ENCODE peak calls at places on chromosomes 12 and 14, in four cellular contexts. One of them, this sample, is unnamed.

GRCh38 chr14:67650694-67651093 is 23.7 kb downstream of the VTI1B start:
- DNase-seq in K562: no peak
- DNase-seq in HEK293T: no peak
- DNase-seq in GM12878: no peak
- DNase-seq in this sample: no peak

GRCh38 chr14:26389646-26390508 is 208.0 kb downstream of the NOVA1 start:
- DNase-seq in K562: no peak
- DNase-seq in GM12878: no peak
- DNase-seq in HEK293T: peak
- DNase-seq in this sample: no peak

GRCh38 chr12:5432011-5432400 is at the start of gene NTF3:
- DNase-seq in HEK293T: peak
- DNase-seq in K562: no peak
- DNase-seq in GM12878: no peak
- DNase-seq in this sample: no peak

GRCh38 chr14:34997762-34998161 is 15.0 kb downstream of the SRP54 start:
- DNase-seq in GM12878: no peak
- DNase-seq in HEK293T: no peak
- DNase-seq in K562: no peak
- DNase-seq in this sample: no peak

GRCh38 chr12:72036393-72036792 is 97.7 kb downstream of the TPH2 start:
- DNase-seq in GM12878: no peak
- DNase-seq in HEK293T: no peak
- DNase-seq in K562: no peak
- DNase-seq in this sample: no peak

GRCh38 chr12:108573310-108573709 is 10.9 kb downstream of the ISCU start:
- DNase-seq in HEK293T: no peak
- DNase-seq in GM12878: peak
- DNase-seq in K562: no peak
- DNase-seq in this sample: no peak

GRCh38 chr12:116863275-116863767 is 17.9 kb downstream of the HRK start:
- DNase-seq in HEK293T: peak
- DNase-seq in GM12878: no peak
- DNase-seq in K562: peak
- DNase-seq in this sample: peak

GRCh38 chr12:92539966-92540791 is 162.6 kb upstream of the PLEKHG7 start:
- DNase-seq in HEK293T: no peak
- DNase-seq in GM12878: no peak
- DNase-seq in K562: no peak
- DNase-seq in this sample: no peak

DNA sequence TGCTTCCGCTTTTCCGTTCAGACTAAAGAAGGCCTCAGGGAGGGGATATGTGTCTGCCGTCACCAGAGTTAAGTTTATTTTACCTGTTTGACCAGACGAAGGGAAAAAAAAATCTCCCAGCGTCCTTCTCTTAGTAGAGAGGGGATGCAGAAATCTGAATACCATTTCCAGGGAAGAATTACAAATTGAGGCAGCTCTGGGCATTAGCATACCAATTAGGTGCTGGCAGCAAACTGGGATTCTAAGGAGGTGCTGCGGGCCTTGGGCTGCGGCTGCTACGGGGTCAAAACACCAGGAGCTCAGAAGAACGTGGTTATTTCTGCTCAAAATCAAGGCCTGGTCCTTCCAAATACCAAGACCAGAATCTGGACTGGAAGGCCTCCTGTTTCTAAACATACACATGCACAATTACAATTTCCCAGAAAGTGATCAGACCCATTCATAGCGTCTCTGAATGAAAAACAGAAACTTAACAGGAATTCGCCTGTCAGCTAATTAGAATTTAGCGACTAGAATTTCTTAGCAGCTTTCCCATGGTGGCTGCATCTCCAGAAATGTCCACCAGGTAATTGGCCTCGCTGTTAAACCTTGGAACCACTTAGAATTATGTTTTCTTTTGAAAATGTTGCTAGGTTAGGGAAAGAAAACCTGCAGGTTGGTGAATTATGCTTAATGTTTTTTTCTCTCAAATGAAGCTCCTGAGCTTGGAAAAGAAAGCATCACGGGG is 617.0 kb downstream of the VRK1 start:
- DNase-seq in GM12878: no peak
- DNase-seq in HEK293T: no peak
- DNase-seq in K562: peak
- DNase-seq in this sample: no peak
- TF ChIP-seq TARDBP in GM12878: no peak
- TF ChIP-seq TARDBP in HEK293T: no peak
- TF ChIP-seq TARDBP in K562: no peak
- TF ChIP-seq TARDBP in this sample: no peak

DNA sequence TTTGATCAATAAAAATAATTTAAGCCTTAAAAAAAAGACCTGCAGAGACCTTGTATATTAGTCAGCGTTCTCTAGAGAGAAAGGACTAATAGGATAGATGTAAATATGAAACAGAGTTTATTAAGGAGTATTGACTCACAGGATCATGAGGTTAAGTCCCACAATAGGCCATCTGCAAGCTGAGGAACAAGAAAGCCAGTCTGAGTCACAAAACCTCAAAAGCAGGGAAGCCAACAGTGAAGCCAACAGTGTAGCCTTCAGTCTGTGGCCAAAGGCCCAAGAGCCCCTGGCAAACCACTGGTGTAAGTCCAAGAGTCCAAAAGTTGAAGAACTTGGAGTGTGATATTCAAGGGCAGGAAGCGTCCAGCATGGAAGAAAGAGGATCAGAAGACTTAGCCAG is 66.3 kb downstream of the TBX5 start:
- DNase-seq in K562: no peak
- DNase-seq in HEK293T: no peak
- DNase-seq in GM12878: no peak
- DNase-seq in this sample: no peak
- TF ChIP-seq TARDBP in K562: no peak
- TF ChIP-seq TARDBP in HEK293T: no peak
- TF ChIP-seq TARDBP in GM12878: no peak
- TF ChIP-seq TARDBP in this sample: no peak

GRCh38 chr14:90402009-90402408 is 5.2 kb downstream of the CALM1 start:
- DNase-seq in HEK293T: no peak
- DNase-seq in K562: no peak
- DNase-seq in GM12878: no peak
- DNase-seq in this sample: no peak
- TF ChIP-seq TARDBP in HEK293T: no peak
- TF ChIP-seq TARDBP in K562: no peak
- TF ChIP-seq TARDBP in GM12878: no peak
- TF ChIP-seq TARDBP in this sample: no peak

GRCh38 chr12:12008931-12009611 is 61.7 kb upstream of the BCL2L14 start:
- DNase-seq in GM12878: peak
- DNase-seq in K562: no peak
- DNase-seq in HEK293T: no peak
- DNase-seq in this sample: no peak
- TF ChIP-seq TARDBP in GM12878: no peak
- TF ChIP-seq TARDBP in K562: no peak
- TF ChIP-seq TARDBP in HEK293T: no peak
- TF ChIP-seq TARDBP in this sample: no peak

DNA sequence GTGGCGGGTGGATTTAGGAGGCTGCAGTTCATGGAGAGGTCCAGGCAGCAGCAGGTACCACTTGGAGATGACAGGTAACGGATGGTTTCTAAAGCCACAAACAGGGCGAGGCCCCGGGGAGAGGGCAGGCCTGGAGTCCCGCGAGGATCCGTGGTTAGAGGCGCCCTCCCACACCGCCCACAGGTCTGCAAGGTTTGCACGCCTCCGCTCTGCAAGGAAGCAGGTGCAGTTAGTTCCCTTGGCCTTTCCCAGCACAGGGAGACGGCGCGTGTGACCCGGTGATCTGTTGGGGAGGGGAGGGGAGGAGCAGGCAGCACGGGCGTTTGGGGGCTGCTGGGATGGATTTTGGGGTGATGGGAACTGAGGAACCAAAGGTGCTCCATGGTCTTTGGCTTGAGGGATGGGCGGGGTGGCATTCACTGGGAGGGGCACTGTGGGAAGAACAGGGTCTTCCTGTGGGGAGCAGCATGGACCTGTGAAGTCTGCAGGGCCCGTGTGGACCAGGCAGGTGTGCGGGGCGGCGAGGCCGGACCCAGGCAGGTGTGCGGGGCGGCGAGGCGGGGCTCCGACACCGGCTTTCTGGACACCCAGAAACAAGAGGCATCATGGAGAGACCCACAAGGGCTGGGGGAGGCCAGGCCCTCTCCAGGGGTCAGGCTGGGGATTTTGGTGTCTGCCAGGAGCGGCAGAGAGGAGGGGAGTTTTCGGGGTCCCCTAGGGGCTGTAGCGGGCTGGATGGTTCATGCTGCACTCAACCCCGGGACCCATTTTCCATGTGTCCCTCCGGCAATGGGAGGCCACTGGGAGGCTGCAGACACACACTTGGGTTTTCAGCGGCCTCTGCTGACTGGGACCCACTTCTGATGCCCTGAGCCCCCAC is 29.1 kb downstream of the NOC4L start:
- DNase-seq in K562: no peak
- DNase-seq in HEK293T: no peak
- DNase-seq in GM12878: no peak
- DNase-seq in this sample: no peak
- TF ChIP-seq TARDBP in K562: no peak
- TF ChIP-seq TARDBP in HEK293T: no peak
- TF ChIP-seq TARDBP in GM12878: no peak
- TF ChIP-seq TARDBP in this sample: no peak

GRCh38 chr12:23770202-23770938 is 179.1 kb downstream of the SOX5 start:
- DNase-seq in GM12878: no peak
- DNase-seq in K562: no peak
- DNase-seq in HEK293T: no peak
- DNase-seq in this sample: no peak

GRCh38 chr12:23771230-23771949 is 178.1 kb downstream of the SOX5 start:
- DNase-seq in HEK293T: no peak
- DNase-seq in K562: no peak
- DNase-seq in GM12878: no peak
- DNase-seq in this sample: peak

DNA sequence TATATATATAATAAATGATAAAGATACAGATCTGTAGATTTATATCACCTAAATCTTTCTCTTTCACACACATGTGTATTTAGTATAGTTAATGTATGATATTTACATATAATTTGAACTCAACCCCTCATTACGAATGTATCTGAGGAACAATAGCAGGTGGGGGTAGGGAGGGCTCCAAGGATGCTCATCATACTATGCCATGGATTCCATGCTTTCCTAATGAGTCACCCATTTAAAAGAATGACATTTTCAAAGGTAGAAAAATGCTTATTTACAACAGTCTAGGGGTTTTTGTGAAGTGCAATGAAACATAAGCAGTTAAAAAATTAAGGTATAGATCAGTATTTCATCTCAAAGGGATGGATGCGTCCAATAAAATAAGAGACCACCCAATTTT is 181.6 kb downstream of the SOX5 start:
- DNase-seq in GM12878: no peak
- DNase-seq in K562: no peak
- DNase-seq in HEK293T: no peak
- DNase-seq in this sample: no peak
- TF ChIP-seq TARDBP in GM12878: no peak
- TF ChIP-seq TARDBP in K562: no peak
- TF ChIP-seq TARDBP in HEK293T: no peak
- TF ChIP-seq TARDBP in this sample: no peak

GRCh38 chr14:29895591-29896043 is 32.0 kb downstream of the PRKD1 start:
- DNase-seq in GM12878: no peak
- DNase-seq in K562: no peak
- DNase-seq in HEK293T: peak
- DNase-seq in this sample: no peak
- TF ChIP-seq TARDBP in GM12878: no peak
- TF ChIP-seq TARDBP in K562: no peak
- TF ChIP-seq TARDBP in HEK293T: no peak
- TF ChIP-seq TARDBP in this sample: no peak

GRCh38 chr12:113159937-113160336 is 10.4 kb downstream of the CFAP73 start:
- DNase-seq in GM12878: no peak
- DNase-seq in K562: no peak
- DNase-seq in HEK293T: no peak
- DNase-seq in this sample: no peak

GRCh38 chr12:113164014-113164413 is 14.5 kb downstream of the CFAP73 start:
- DNase-seq in GM12878: no peak
- DNase-seq in HEK293T: no peak
- DNase-seq in K562: no peak
- DNase-seq in this sample: no peak

GRCh38 chr12:113162102-113163029 is 12.8 kb downstream of the CFAP73 start:
- DNase-seq in K562: no peak
- DNase-seq in GM12878: no peak
- DNase-seq in HEK293T: no peak
- DNase-seq in this sample: no peak

GRCh38 chr12:113163030-113163360 is 13.5 kb downstream of the CFAP73 start:
- DNase-seq in K562: no peak
- DNase-seq in GM12878: no peak
- DNase-seq in HEK293T: no peak
- DNase-seq in this sample: no peak

GRCh38 chr12:113161415-113162016 is 12.0 kb downstream of the CFAP73 start:
- DNase-seq in HEK293T: peak
- DNase-seq in GM12878: no peak
- DNase-seq in K562: peak
- DNase-seq in this sample: no peak
- TF ChIP-seq TARDBP in HEK293T: no peak
- TF ChIP-seq TARDBP in GM12878: no peak
- TF ChIP-seq TARDBP in K562: no peak
- TF ChIP-seq TARDBP in this sample: no peak

DNA sequence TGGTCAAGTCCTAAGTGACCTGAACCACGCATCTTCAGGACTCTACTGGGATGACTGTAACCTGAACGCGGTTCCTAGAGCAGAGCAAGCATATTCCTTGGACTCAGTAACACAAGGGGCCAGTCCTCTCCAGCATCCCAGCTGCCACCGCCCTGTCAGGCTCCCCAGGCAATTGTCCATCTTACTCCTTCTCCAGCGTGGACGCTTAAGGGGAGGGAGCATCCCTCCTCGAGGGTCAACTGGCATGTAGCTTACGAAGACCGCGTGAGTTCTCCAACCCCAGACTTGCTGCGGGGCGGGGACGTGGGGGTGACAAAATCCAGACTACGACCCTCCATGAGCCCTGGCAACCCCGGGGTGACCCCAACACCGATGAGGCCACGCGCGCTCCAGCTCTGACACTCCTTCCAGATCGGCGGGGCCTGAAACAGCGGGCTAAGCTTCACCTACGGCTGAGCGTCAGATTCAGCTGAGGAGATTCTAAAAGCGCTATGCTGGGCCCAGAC is 868 bp upstream of the MTHFD1 start:
- DNase-seq in GM12878: no peak
- DNase-seq in K562: peak
- DNase-seq in HEK293T: peak
- DNase-seq in this sample: peak
- TF ChIP-seq TARDBP in GM12878: no peak
- TF ChIP-seq TARDBP in K562: no peak
- TF ChIP-seq TARDBP in HEK293T: no peak
- TF ChIP-seq TARDBP in this sample: no peak

GRCh38 chr12:47364251-47364650 is 284.5 kb upstream of the AMIGO2 start:
- DNase-seq in GM12878: no peak
- DNase-seq in HEK293T: no peak
- DNase-seq in K562: no peak
- DNase-seq in this sample: no peak
- TF ChIP-seq TARDBP in GM12878: no peak
- TF ChIP-seq TARDBP in HEK293T: no peak
- TF ChIP-seq TARDBP in K562: no peak
- TF ChIP-seq TARDBP in this sample: no peak